ENCODE peak calls at places on chromosomes 16 and 17, in five cellular contexts. One of them, this sample, is unnamed.
A peak's percentile ranks its signal among the peaks of the same experiment; 100 is the strongest.

GRCh38 chr16:89823087-89823823 is 5.0 kb upstream of the SPIRE2 start:
- DNase-seq in anterior cingulate cortex: no peak
- DNase-seq in skeletal muscle cell: no peak
- DNase-seq in ovary: no peak
- DNase-seq in left cardiac atrium: no peak
- DNase-seq in this sample: no peak

GRCh38 chr16:49855280-49855821 is 561 bp downstream of the ZNF423 start:
- DNase-seq in anterior cingulate cortex: peak; percentile 32
- DNase-seq in skeletal muscle cell: peak; percentile 36
- DNase-seq in ovary: peak; percentile 89
- DNase-seq in left cardiac atrium: peak; percentile 87
- DNase-seq in this sample: peak; percentile 50

GRCh38 chr17:50316016-50316587 is 29.8 kb upstream of the XYLT2 start:
- DNase-seq in anterior cingulate cortex: no peak
- DNase-seq in skeletal muscle cell: no peak
- DNase-seq in ovary: no peak
- DNase-seq in left cardiac atrium: no peak
- DNase-seq in this sample: no peak

GRCh38 chr17:56982312-56982711 is 4.4 kb downstream of the SCPEP1 start:
- DNase-seq in anterior cingulate cortex: no peak
- DNase-seq in skeletal muscle cell: no peak
- DNase-seq in ovary: no peak
- DNase-seq in left cardiac atrium: no peak
- DNase-seq in this sample: no peak

GRCh38 chr17:6714315-6714874 is 1.2 kb upstream of the SLC13A5 start:
- DNase-seq in anterior cingulate cortex: no peak
- DNase-seq in skeletal muscle cell: no peak
- DNase-seq in ovary: no peak
- DNase-seq in left cardiac atrium: no peak
- DNase-seq in this sample: no peak

GRCh38 chr17:59333845-59334244 is 2.4 kb downstream of the YPEL2 start:
- DNase-seq in anterior cingulate cortex: no peak
- DNase-seq in skeletal muscle cell: no peak
- DNase-seq in ovary: no peak
- DNase-seq in left cardiac atrium: no peak
- DNase-seq in this sample: no peak

GRCh38 chr16:74862743-74863244 is 88.2 kb upstream of the FA2H start:
- DNase-seq in anterior cingulate cortex: no peak
- DNase-seq in skeletal muscle cell: peak; percentile 8
- DNase-seq in ovary: no peak
- DNase-seq in left cardiac atrium: no peak
- DNase-seq in this sample: no peak

GRCh38 chr17:7838291-7839075 is 4.5 kb downstream of the KDM6B start:
- DNase-seq in anterior cingulate cortex: peak; percentile 37
- DNase-seq in skeletal muscle cell: no peak
- DNase-seq in ovary: peak; percentile 66
- DNase-seq in left cardiac atrium: peak; percentile 45
- DNase-seq in this sample: no peak

GRCh38 chr16:728131-728889 is 1.4 kb downstream of the HAGHL start:
- DNase-seq in anterior cingulate cortex: peak; percentile 42
- DNase-seq in skeletal muscle cell: peak; percentile 58
- DNase-seq in ovary: no peak
- DNase-seq in left cardiac atrium: peak; percentile 77
- DNase-seq in this sample: no peak

GRCh38 chr16:88196471-88197400 is 186.0 kb upstream of the ZNF469 start:
- DNase-seq in anterior cingulate cortex: no peak
- DNase-seq in skeletal muscle cell: no peak
- DNase-seq in ovary: no peak
- DNase-seq in left cardiac atrium: no peak
- DNase-seq in this sample: no peak

GRCh38 chr16:69781118-69781517 is 19.0 kb downstream of the WWP2 start:
- DNase-seq in anterior cingulate cortex: no peak
- DNase-seq in skeletal muscle cell: no peak
- DNase-seq in ovary: no peak
- DNase-seq in left cardiac atrium: no peak
- DNase-seq in this sample: no peak

GRCh38 chr16:69703638-69704037 is 22.7 kb downstream of the NQO1 start:
- DNase-seq in anterior cingulate cortex: no peak
- DNase-seq in skeletal muscle cell: no peak
- DNase-seq in ovary: no peak
- DNase-seq in left cardiac atrium: no peak
- DNase-seq in this sample: no peak

GRCh38 chr17:35087731-35088646 is 24.5 kb upstream of the RFFL start:
- DNase-seq in anterior cingulate cortex: peak; percentile 33
- DNase-seq in skeletal muscle cell: no peak
- DNase-seq in ovary: no peak
- DNase-seq in left cardiac atrium: peak; percentile 67
- DNase-seq in this sample: peak; percentile 64

GRCh38 chr17:48174833-48175232 is 67.3 kb downstream of the SNX11 start:
- DNase-seq in anterior cingulate cortex: no peak
- DNase-seq in skeletal muscle cell: no peak
- DNase-seq in ovary: no peak
- DNase-seq in left cardiac atrium: no peak
- DNase-seq in this sample: no peak

GRCh38 chr17:74484066-74484465 is 17.6 kb downstream of the CD300A start:
- DNase-seq in anterior cingulate cortex: no peak
- DNase-seq in skeletal muscle cell: no peak
- DNase-seq in ovary: no peak
- DNase-seq in left cardiac atrium: no peak
- DNase-seq in this sample: no peak

GRCh38 chr16:84861671-84862070 is 41.9 kb downstream of the CRISPLD2 start:
- DNase-seq in anterior cingulate cortex: no peak
- DNase-seq in skeletal muscle cell: no peak
- DNase-seq in ovary: no peak
- DNase-seq in left cardiac atrium: no peak
- DNase-seq in this sample: no peak

GRCh38 chr17:61662771-61663170 is 71.8 kb upstream of the NACA2 start:
- DNase-seq in anterior cingulate cortex: no peak
- DNase-seq in skeletal muscle cell: peak; percentile 1
- DNase-seq in ovary: no peak
- DNase-seq in left cardiac atrium: no peak
- DNase-seq in this sample: no peak

GRCh38 chr17:12618557-12618956 is 47.1 kb upstream of the MYOCD start:
- DNase-seq in anterior cingulate cortex: no peak
- DNase-seq in skeletal muscle cell: no peak
- DNase-seq in ovary: no peak
- DNase-seq in left cardiac atrium: no peak
- DNase-seq in this sample: no peak

GRCh38 chr17:80866050-80866793 is 125.4 kb upstream of the CHMP6 start:
- DNase-seq in anterior cingulate cortex: peak; percentile 37
- DNase-seq in skeletal muscle cell: no peak
- DNase-seq in ovary: peak; percentile 71
- DNase-seq in left cardiac atrium: peak; percentile 70
- DNase-seq in this sample: peak; percentile 87

GRCh38 chr17:65290041-65290440 is 152.9 kb downstream of the RGS9 start:
- DNase-seq in anterior cingulate cortex: no peak
- DNase-seq in skeletal muscle cell: no peak
- DNase-seq in ovary: no peak
- DNase-seq in left cardiac atrium: no peak
- DNase-seq in this sample: no peak

GRCh38 chr16:15450624-15451023 is 16.2 kb downstream of the BMERB1 start:
- DNase-seq in anterior cingulate cortex: no peak
- DNase-seq in skeletal muscle cell: no peak
- DNase-seq in ovary: no peak
- DNase-seq in left cardiac atrium: peak; percentile 40
- DNase-seq in this sample: no peak

GRCh38 chr17:2241823-2242222 is 61.8 kb downstream of the SMG6 start:
- DNase-seq in anterior cingulate cortex: no peak
- DNase-seq in skeletal muscle cell: peak; percentile 94
- DNase-seq in ovary: no peak
- DNase-seq in left cardiac atrium: no peak
- DNase-seq in this sample: no peak

GRCh38 chr17:17898673-17899072 is 61.9 kb upstream of the SREBF1 start:
- DNase-seq in anterior cingulate cortex: no peak
- DNase-seq in skeletal muscle cell: no peak
- DNase-seq in ovary: no peak
- DNase-seq in left cardiac atrium: no peak
- DNase-seq in this sample: no peak

GRCh38 chr17:17866425-17866824 is 29.6 kb upstream of the SREBF1 start:
- DNase-seq in anterior cingulate cortex: no peak
- DNase-seq in skeletal muscle cell: no peak
- DNase-seq in ovary: no peak
- DNase-seq in left cardiac atrium: no peak
- DNase-seq in this sample: no peak

GRCh38 chr17:8117980-8118768 is at the start of gene ALOXE3:
- DNase-seq in anterior cingulate cortex: no peak
- DNase-seq in skeletal muscle cell: no peak
- DNase-seq in ovary: peak; percentile 52
- DNase-seq in left cardiac atrium: no peak
- DNase-seq in this sample: peak; percentile 91

GRCh38 chr17:76492250-76492988 is 8.8 kb downstream of the RHBDF2 start:
- DNase-seq in anterior cingulate cortex: no peak
- DNase-seq in skeletal muscle cell: no peak
- DNase-seq in ovary: no peak
- DNase-seq in left cardiac atrium: no peak
- DNase-seq in this sample: no peak